ENCODE peak calls at places on chromosomes 12 and 14, in four cellular contexts. P, I, Q and E are unnamed samples.

GRCh38 chr12:116662612-116663144 is 75.2 kb downstream of the SPRING1 start:
- DNase-seq in P (peak), I (no peak), Q (no peak), E (no peak)

GRCh38 chr14:57755018-57755521 is 110.8 kb downstream of the SLC35F4 start:
- DNase-seq in P (no peak), I (no peak), Q (no peak), E (no peak)

GRCh38 chr12:62934799-62935674 is at the start of gene PPM1H:
- DNase-seq in P (peak), I (no peak), Q (peak), E (peak)

GRCh38 chr12:76947270-76947669 is 68.5 kb upstream of the CSRP2 start:
- DNase-seq in P (no peak), I (no peak), Q (no peak), E (no peak)

GRCh38 chr14:96105921-96106441 is 66.8 kb downstream of the C14orf132 start:
- DNase-seq in P (peak), I (no peak), Q (no peak), E (no peak)

GRCh38 chr12:56346663-56347062 is 8.0 kb downstream of the IL23A start:
- DNase-seq in P (no peak), I (no peak), Q (peak), E (no peak)

GRCh38 chr14:53412819-53413664 is 259.9 kb upstream of the DDHD1 start:
- DNase-seq in P (no peak), I (no peak), Q (no peak), E (peak)

GRCh38 chr12:32265920-32266319 is 133.4 kb upstream of the FGD4 start:
- DNase-seq in P (no peak), I (no peak), Q (no peak), E (no peak)

GRCh38 chr12:128178971-128179370 is 88.0 kb upstream of the TMEM132C start:
- DNase-seq in P (peak), I (no peak), Q (peak), E (peak)

GRCh38 chr14:70257526-70257925 is 68.8 kb upstream of the SLC8A3 start:
- DNase-seq in P (no peak), I (no peak), Q (peak), E (peak)

GRCh38 chr12:109723311-109723791 is 9.7 kb downstream of the FAM222A start:
- DNase-seq in P (peak), I (no peak), Q (no peak), E (no peak)

GRCh38 chr14:63727736-63728728 is at the start of gene SGPP1:
- DNase-seq in P (peak), I (peak), Q (peak), E (peak)

GRCh38 chr12:93784339-93785086 is 107.3 kb downstream of the CRADD start:
- DNase-seq in P (peak), I (no peak), Q (peak), E (peak)

GRCh38 chr12:53974084-53975018 is at the start of gene HOTAIR:
- DNase-seq in P (no peak), I (no peak), Q (no peak), E (peak)